ENCODE peak calls at places on chromosomes 13 and 19, in six cellular contexts. R, C, J, B, K and Z are unnamed samples.

GRCh38 chr13:48857576-48857975 is 118.1 kb upstream of the FNDC3A start:
- DNase-seq in R (no peak), C (no peak), J (no peak), B (no peak), K (no peak), Z (no peak)

GRCh38 chr19:54155694-54156093 is 3.8 kb downstream of the LENG1 start:
- DNase-seq in R (no peak), C (no peak), J (no peak), B (no peak), K (no peak), Z (no peak)

GRCh38 chr19:28475525-28475924 is 737.4 kb downstream of the UQCRFS1 start:
- DNase-seq in R (no peak), C (no peak), J (no peak), B (no peak), K (no peak), Z (no peak)

GRCh38 chr13:29713841-29714240 is 118.4 kb upstream of the SLC7A1 start:
- DNase-seq in R (peak; percentile 9), C (no peak), J (no peak), B (no peak), K (no peak), Z (peak; percentile 69)

GRCh38 chr19:50377051-50377441 is 789 bp downstream of the NR1H2 start:
- DNase-seq in R (peak; percentile 36), C (no peak), J (no peak), B (no peak), K (no peak), Z (no peak)

GRCh38 chr13:67353031-67353430 is 122.9 kb upstream of the PCDH9 start:
- DNase-seq in R (no peak), C (no peak), J (no peak), B (no peak), K (no peak), Z (no peak)

GRCh38 chr19:54159352-54160181 is at the start of gene LENG1:
- DNase-seq in R (peak; percentile 100), C (peak; percentile 100), J (peak; percentile 100), B (peak; percentile 100), K (peak; percentile 99), Z (peak; percentile 100)

GRCh38 chr19:41595890-41596280 is 19.9 kb downstream of the CEACAM21 start:
- DNase-seq in R (no peak), C (no peak), J (no peak), B (no peak), K (no peak), Z (no peak)

GRCh38 chr13:28558126-28558525 is 63.2 kb upstream of the FLT1 start:
- DNase-seq in R (peak; percentile 88), C (no peak), J (no peak), B (no peak), K (no peak), Z (peak; percentile 40)

GRCh38 chr13:32262619-32263018 is 52.5 kb downstream of the ZAR1L start:
- DNase-seq in R (no peak), C (no peak), J (no peak), B (no peak), K (no peak), Z (no peak)

GRCh38 chr13:56349866-56350265 is 790.9 kb upstream of the PRR20A start:
- DNase-seq in R (no peak), C (no peak), J (no peak), B (no peak), K (no peak), Z (no peak)
- H3K27ac ChIP-seq in R (no peak overlapping the region), C (no peak overlapping the region), J (no peak overlapping the region), B (no peak overlapping the region), K (no peak overlapping the region), Z (no peak overlapping the region)

DNA sequence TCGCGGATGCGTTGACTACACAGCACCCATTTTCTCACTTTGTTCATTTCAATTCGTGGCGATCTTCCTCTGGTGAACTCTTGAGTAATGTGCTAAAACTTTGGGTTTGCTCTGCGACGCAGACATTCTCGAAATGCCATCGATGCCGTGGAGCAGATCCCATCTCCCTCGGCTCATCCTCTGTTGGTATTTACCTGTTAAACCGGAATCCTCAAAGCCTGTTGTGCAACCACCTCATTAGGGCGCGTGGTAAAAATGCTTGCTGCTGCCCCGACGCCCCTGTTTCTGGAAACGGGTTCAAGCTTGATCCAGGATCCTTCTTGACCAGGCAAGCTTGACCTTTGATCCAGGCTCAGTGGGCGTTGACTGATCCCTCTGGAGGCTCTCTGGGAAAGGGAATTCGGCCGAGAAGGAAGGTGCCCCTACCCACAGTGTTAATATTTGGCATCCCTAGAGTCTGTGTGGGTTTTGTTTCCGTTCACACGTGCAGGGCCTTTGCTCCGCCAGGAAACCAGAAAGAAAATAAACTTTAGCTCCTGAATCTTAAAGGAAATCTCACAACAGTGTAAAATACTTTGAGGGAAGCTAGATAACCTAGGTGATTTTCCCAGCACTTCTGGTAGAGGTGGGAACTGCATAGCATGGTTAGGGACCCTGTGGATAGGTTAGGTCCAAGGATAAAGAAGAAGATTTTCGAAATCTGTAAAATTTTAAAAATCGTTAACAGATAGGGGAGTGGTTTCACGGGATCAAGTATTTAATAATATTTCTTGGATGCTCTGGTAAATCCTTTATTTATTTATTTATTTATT is 1.0 kb downstream of the LSM14A start:
- DNase-seq in R (peak; percentile 42), C (peak; percentile 24), J (no peak), B (peak; percentile 70), K (no peak), Z (peak; percentile 16)
- H3K4me1 ChIP-seq in R (peaks cover 54% of the 10 kb centered on the region), C (peaks cover 58% of the 10 kb centered on the region), J (peaks cover 6% of the 10 kb centered on the region), B (peaks cover 56% of the 10 kb centered on the region), K (peaks cover 70% of the 10 kb centered on the region), Z (peaks cover 4% of the 10 kb centered on the region)

DNA sequence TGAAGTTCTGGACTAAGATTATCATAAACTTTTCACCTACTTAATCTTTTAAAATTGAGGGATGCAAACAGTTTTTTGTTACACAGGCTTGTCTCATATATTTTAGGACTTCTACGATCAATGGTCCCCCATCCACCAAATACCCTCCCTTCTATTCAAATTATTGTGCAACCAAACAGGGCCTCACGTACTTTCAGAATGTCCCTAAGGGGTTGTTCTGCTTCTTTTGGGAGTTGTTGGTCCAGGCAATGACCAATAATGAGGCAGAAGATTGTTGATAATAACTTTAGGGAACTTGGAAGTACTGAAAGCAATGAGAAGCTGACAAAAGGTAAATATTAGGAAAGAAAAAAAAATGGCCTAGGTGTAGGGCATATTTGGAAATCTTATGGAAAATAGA is 2.9 kb downstream of the DNAJC15 start:
- DNase-seq in R (no peak), C (no peak), J (no peak), B (no peak), K (no peak), Z (no peak)
- H3K27ac ChIP-seq in R (no peak overlapping the region), C (no peak overlapping the region), J (no peak overlapping the region), B (no peak overlapping the region), K (no peak overlapping the region), Z (no peak overlapping the region)

DNA sequence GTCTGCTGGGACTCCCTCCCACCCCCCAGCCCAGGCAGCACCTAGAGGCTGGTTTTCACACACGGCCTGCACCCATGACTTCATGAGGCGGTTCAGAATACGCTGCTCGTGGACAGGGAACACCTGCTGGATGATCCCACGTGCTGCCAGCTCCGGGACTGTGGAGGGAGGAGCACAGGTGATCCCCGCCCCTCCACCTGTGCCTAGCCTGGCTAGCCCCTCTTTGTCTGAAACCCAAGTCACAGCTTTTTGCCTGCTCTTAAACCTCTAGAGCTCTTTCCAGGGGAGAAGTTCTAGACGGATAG is 3.4 kb downstream of the ANO8 start:
- DNase-seq in R (no peak), C (no peak), J (no peak), B (no peak), K (no peak), Z (no peak)
- H3K4me1 ChIP-seq in R (peaks cover 7% of the 10 kb centered on the region), C (peaks cover 19% of the 10 kb centered on the region), J (peaks cover 4% of the 10 kb centered on the region), B (peaks cover 38% of the 10 kb centered on the region), K (peaks cover 33% of the 10 kb centered on the region), Z (peaks cover 2% of the 10 kb centered on the region)

GRCh38 chr19:39731685-39732084 is 6.1 kb downstream of the CLC start:
- DNase-seq in R (no peak), C (no peak), J (no peak), B (no peak), K (no peak), Z (no peak)

GRCh38 chr19:39729594-39729993 is 8.2 kb downstream of the CLC start:
- DNase-seq in R (no peak), C (no peak), J (no peak), B (no peak), K (no peak), Z (no peak)

GRCh38 chr19:39727070-39727800 is 10.6 kb downstream of the CLC start:
- DNase-seq in R (no peak), C (no peak), J (no peak), B (no peak), K (no peak), Z (no peak)

GRCh38 chr19:39725995-39726394 is 11.8 kb downstream of the CLC start:
- DNase-seq in R (no peak), C (no peak), J (no peak), B (no peak), K (no peak), Z (no peak)
- H3K27ac ChIP-seq in R (no peak overlapping the region), C (no peak overlapping the region), J (no peak overlapping the region), B (no peak overlapping the region), K (no peak overlapping the region), Z (no peak overlapping the region)

GRCh38 chr19:18193388-18194207 is 580 bp downstream of the MPV17L2 start:
- DNase-seq in R (peak; percentile 51), C (no peak), J (no peak), B (no peak), K (no peak), Z (peak; percentile 42)

GRCh38 chr19:18194208-18194530 is 1.2 kb downstream of the MPV17L2 start:
- DNase-seq in R (peak; percentile 20), C (no peak), J (no peak), B (no peak), K (no peak), Z (no peak)

GRCh38 chr19:18192673-18193387 is at the start of gene MPV17L2:
- DNase-seq in R (peak; percentile 100), C (peak; percentile 100), J (peak; percentile 100), B (peak; percentile 99), K (peak; percentile 100), Z (peak; percentile 100)

GRCh38 chr19:18191640-18192062 is 1.4 kb upstream of the MPV17L2 start:
- DNase-seq in R (no peak), C (no peak), J (no peak), B (peak; percentile 50), K (no peak), Z (no peak)

DNA sequence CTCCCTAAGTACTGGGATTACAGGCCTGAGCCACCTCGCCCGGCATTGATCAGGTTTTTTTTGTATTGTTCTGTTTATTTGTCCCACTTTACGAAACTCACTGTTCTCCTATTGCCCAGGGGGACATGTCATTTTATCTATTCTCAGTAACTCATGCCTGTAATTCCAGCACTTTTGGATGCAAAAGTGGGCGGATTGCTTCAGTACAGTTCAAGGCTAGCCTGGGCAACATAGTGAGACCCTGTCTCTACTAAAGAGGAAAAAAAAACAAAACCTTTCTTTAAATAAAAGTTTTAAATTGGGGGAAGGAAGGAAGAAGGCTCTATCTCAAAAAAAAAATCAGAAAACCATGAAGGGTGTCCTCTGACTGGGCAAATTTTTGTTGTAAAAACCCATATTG is 2.7 kb upstream of the MPV17L2 start:
- DNase-seq in R (no peak), C (no peak), J (no peak), B (no peak), K (no peak), Z (no peak)
- H3K4me1 ChIP-seq in R (peaks cover 5% of the 10 kb centered on the region), C (peaks cover 25% of the 10 kb centered on the region), J (peaks cover 10% of the 10 kb centered on the region), B (peaks cover 16% of the 10 kb centered on the region), K (peaks cover 29% of the 10 kb centered on the region), Z (no peaks in the 10 kb centered on the region)

DNA sequence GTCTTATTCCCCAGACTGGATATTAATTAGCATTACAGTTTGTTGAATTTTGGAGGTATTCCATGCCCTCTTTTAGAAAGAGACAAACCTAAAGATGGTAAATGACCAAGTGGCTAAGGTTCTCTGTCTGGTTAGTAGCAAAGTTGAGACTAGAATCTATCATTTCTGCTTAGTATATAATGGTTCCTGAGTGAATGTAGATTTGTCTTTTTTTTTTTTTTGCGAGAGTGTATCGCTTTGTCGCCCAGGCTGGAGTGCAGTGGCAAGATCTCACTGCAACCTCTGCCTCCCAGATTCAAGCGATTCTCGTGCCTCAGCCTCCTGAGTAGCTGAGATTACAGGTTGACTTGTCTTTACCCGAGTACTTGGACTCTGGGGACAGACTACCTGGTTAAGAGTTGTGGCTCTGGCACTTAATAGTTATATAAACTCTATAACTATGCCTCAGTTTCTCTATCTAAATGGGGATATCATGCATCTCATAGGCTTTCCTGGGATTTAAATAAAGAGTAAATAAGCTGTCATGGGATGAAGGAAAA is 2.7 kb downstream of the NAA16 start:
- DNase-seq in R (no peak), C (no peak), J (no peak), B (no peak), K (no peak), Z (no peak)
- H3K27ac ChIP-seq in R (no peak overlapping the region), C (no peak overlapping the region), J (no peak overlapping the region), B (no peak overlapping the region), K (no peak overlapping the region), Z (no peak overlapping the region)